ENCODE peak calls at places on chromosomes 6 and 20, in six cellular contexts. U is K562, F is H1, I is HepG2, Z is GM12878, T is GM12891. W is an unnamed sample.

GRCh38 chr6:105460860-105461259 is 58.0 kb upstream of the PREP start:
- DNase-seq in I (no peak), Z (no peak), F (no peak), U (no peak), T (no peak), W (no peak)

GRCh38 chr6:136426627-136427377 is 123.4 kb downstream of the MAP7 start:
- DNase-seq in Z (no peak), T (no peak), I (no peak), F (no peak), U (peak; percentile 42), W (no peak)

GRCh38 chr20:44125332-44126127 is 61.5 kb downstream of the JPH2 start:
- DNase-seq in Z (no peak), F (no peak), T (no peak), I (no peak), U (no peak), W (no peak)

GRCh38 chr6:37862415-37862814 is 42.9 kb downstream of the ZFAND3 start:
- DNase-seq in Z (no peak), F (no peak), T (no peak), I (no peak), U (no peak), W (no peak)

GRCh38 chr6:28531479-28532128 is 5.9 kb downstream of the GPX5 start:
- DNase-seq in F (no peak), I (peak; percentile 18), T (no peak), Z (no peak), U (no peak), W (no peak)

GRCh38 chr6:138509371-138509770 is 10.1 kb upstream of the NHSL1 start:
- DNase-seq in Z (no peak), F (no peak), I (peak; percentile 71), T (no peak), U (peak; percentile 16), W (no peak)

GRCh38 chr6:36739947-36740817 is 42.6 kb downstream of the RAB44 start:
- DNase-seq in I (no peak), U (no peak), Z (no peak), T (no peak), F (no peak), W (no peak)

GRCh38 chr20:11982289-11982957 is 64.7 kb downstream of the BTBD3 start:
- DNase-seq in T (no peak), F (no peak), I (peak; percentile 54), Z (no peak), U (no peak), W (no peak)

GRCh38 chr6:93494057-93494456 is 74.7 kb upstream of the EPHA7 start:
- DNase-seq in I (no peak), T (no peak), U (no peak), F (no peak), Z (no peak), W (no peak)

DNA sequence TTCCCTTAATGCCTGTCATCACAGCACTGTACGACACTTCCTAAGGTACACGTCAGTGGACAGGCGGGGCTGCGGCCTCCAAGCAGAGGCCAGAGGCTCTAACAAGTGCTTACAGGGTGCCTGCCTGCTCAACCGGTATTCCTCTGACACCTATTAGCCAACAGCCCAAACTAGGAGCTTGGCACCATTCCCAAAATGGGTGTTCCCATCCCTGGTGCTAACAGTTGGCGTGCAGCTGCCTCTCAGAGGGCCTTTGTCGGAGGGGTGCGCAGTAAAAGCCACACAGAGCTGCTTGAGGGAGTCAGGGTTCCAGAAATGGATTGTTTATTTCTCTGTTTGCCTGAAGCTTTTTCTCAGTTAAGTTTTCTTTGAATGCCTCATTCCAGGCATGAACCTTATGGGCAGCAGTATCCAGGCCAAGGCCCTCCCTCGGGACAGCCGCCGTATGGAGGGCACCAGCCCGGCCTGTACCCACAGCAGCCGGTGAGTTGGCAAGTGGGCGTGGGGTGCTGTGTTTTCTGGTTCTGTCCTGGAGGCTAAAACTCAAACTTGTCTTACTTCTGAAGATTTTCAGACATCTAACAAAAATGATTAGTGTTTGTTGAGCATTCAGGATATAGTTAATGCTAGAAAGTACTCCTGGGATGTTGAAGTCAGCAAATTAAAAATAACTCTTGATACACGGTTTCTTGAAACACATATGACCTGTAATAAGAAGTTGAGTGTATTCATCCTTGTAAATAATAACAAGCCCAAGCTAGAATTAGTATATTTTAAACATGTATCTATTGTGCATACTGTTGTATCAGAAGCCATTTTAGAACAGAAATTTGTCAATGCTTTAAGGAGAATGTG is 124.7 kb downstream of the TMEM242 start:
- DNase-seq in T (no peak), I (no peak), U (no peak), F (no peak), Z (no peak), W (no peak)
- TF ChIP-seq POLR2AphosphoS5 in T (no peak), I (no peak), U (no peak), F (no peak), Z (no peak), W (no peak)

DNA sequence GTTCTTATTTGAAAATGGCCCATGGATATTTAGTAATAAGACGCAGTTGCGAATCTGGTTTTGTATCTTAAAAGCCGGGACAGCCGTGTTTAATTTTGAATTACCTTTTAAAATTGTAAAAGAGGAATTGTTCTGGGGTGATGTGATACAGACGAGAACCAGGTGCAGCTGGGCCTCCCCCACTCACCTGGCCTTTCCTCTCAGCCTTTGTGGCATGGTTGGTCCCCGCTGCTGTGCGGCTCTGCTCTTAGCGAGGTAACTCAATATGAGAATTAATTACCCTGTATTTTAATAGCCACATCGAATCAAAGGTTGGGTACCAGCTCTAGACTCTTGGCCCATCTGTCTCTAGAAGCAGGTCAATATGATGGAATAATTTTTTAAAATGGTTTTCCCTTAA is 56.5 kb upstream of the DACT2 start:
- DNase-seq in I (no peak), F (no peak), Z (no peak), U (no peak), T (no peak), W (no peak)
- TF ChIP-seq TAF1 in I (no peak), F (no peak), Z (no peak), U (no peak), T (no peak), W (no peak)

GRCh38 chr6:165390475-165390874 is 81.1 kb upstream of the C6orf118 start:
- DNase-seq in F (no peak), T (no peak), Z (no peak), I (no peak), U (no peak), W (no peak)
- TF ChIP-seq POLR2A in F (no peak), T (no peak), Z (no peak), I (no peak), U (no peak), W (no peak)

GRCh38 chr20:62137092-62137384 is 6.2 kb downstream of the PSMA7 start:
- DNase-seq in T (no peak), I (no peak), Z (no peak), U (no peak), F (no peak), W (no peak)

GRCh38 chr20:62135573-62136266 is 7.5 kb downstream of the PSMA7 start:
- DNase-seq in U (no peak), I (no peak), Z (no peak), T (no peak), F (no peak), W (no peak)

GRCh38 chr20:62138204-62138543 is 5.0 kb downstream of the PSMA7 start:
- DNase-seq in T (no peak), U (no peak), Z (no peak), I (no peak), F (no peak), W (no peak)

GRCh38 chr20:62137478-62138203 is 5.6 kb downstream of the PSMA7 start:
- DNase-seq in U (no peak), I (no peak), Z (no peak), F (no peak), T (no peak), W (no peak)

DNA sequence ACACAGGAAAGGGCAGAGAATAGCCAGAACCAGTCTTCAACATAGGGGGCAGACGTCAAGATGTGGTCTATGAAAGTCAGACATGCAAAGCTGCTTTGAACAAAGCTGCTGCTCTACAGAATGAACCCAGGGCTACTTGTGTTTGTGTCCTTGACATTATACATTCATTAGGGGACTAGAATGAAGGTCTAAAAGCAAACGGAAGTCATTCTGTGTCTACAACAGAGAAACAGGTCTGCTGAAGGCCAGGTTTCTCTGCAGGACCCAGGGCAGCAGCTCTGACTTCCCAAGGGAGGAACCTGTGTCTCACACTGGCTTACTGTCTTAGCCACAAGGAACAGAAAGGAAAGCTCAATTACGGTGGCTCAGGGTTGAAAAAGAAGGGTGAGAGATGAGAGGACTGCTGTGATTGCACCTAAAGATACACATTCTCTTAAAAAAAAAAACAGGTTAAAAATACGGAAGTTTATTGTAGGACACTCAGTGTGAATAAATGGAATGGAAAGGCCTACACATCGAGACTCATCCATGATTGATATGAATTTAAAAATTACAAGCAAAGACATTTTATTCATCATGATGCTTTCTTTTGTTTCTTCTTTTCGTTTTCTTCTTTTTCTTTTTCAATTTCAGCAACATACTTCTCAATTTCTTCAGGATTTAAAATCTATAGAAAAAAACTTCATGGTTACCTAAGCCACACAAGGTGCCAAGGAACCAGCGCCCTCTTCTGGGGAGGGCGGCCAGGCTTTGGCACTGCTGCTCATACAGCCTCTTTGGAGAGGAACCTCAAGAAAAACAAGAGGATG is 6.7 kb downstream of the PSMA7 start:
- DNase-seq in Z (no peak), T (no peak), I (peak; percentile 74), F (no peak), U (no peak), W (no peak)
- TF ChIP-seq POLR2AphosphoS5 in Z (no peak), T (no peak), I (no peak), F (no peak), U (no peak), W (no peak)

DNA sequence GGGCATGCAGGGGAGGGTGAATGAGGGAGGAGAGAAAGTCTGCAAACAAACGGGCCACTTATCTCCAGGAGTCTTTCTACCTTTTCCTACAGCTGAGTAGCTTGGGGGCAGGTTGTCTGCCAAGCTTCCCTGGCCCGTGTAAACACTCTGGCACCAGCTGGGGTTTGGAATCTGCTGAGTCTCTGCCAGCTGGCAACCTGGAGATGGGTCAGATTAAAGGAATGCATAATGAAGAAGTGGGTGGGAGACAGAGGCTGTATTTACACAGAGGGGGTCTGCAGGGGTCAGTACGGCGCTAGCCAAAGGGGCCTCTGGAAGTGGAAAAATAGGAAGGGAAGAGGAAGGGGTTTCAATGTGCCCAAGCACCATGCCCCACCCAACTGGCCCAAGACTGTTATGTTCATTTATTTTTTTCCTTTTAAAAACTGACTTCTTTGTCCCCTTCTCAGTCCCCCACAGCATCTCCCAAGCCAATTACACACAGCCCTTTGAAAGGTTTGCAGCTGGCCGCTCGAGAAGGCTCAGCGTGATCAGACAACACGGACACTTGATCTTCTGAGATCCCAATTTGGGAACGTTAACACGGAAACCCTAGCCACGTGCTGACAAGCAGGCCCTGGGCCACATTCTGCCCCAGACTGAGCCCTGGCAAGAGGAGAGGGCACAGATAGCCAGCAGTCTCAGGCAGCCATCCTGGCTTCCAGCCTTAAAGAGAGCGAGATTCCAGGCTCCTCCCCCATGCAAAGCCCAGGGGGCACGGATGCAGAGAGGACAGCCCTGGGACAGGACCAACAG is 25.2 kb downstream of the TRAM2 start:
- DNase-seq in Z (no peak), I (peak; percentile 77), T (no peak), U (no peak), F (peak; percentile 70), W (no peak)
- TF ChIP-seq TAF1 in Z (no peak), I (no peak), T (no peak), U (no peak), F (no peak), W (no peak)

DNA sequence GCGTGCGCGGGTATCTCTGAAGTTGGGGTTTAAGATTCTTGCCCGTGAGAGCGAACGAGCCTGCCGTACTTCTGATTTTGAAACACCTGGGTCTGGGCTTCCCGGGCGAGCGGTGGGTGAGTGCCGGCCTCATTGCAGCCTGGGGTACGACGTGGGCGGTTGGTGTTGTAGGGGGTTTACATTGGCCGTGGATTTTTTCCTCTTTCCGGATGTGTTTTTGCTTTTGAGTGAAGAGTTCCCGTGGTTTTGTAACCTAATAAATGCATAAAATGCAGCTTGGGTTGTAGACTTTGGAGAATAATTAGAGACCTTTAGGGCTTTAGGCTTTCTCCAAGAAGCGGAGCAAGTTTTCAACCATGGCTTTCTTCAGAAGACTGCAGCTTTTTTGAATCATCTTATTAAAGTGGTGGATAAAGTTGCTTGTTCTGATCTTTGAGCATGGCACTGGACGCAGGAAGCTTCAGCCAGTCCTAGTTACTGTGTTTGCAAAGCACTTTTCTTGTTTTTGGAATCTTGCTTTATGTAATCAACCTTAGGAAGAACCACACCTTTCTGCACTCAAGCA is 314 bp downstream of the FARS2 start:
- DNase-seq in U (no peak), I (no peak), Z (no peak), T (no peak), F (no peak), W (no peak)
- TF ChIP-seq POLR2A in U (peak; percentile 75), I (no peak), Z (no peak), T (no peak), F (peak; percentile 35), W (no peak)

W was measured in GM12892.